ENCODE peak calls at places on chromosomes 3 and 15, in seven cellular contexts. One of them, this sample, is unnamed.

GRCh38 chr3:197949191-197949766 is 711 bp upstream of the RPL35A start:
- DNase-seq in mesothelial cell of epicardium: no peak
- DNase-seq in HFFc6: no peak
- DNase-seq in GM12865: no peak
- DNase-seq in astrocyte of the spinal cord: no peak
- DNase-seq in A549: no peak
- DNase-seq in Panc1: no peak
- DNase-seq in this sample: no peak

GRCh38 chr15:43934480-43934879 is 107.7 kb downstream of the WDR76 start:
- DNase-seq in mesothelial cell of epicardium: no peak
- DNase-seq in HFFc6: peak
- DNase-seq in GM12865: no peak
- DNase-seq in astrocyte of the spinal cord: peak
- DNase-seq in A549: no peak
- DNase-seq in Panc1: no peak
- DNase-seq in this sample: no peak

GRCh38 chr3:121747976-121748375 is 1.6 kb downstream of the GOLGB1 start:
- DNase-seq in mesothelial cell of epicardium: no peak
- DNase-seq in HFFc6: no peak
- DNase-seq in GM12865: no peak
- DNase-seq in astrocyte of the spinal cord: no peak
- DNase-seq in A549: no peak
- DNase-seq in Panc1: no peak
- DNase-seq in this sample: no peak

GRCh38 chr15:78075490-78076230 is 1.9 kb downstream of the TBC1D2B start:
- DNase-seq in mesothelial cell of epicardium: no peak
- DNase-seq in HFFc6: peak
- DNase-seq in GM12865: no peak
- DNase-seq in astrocyte of the spinal cord: peak
- DNase-seq in A549: peak
- DNase-seq in Panc1: no peak
- DNase-seq in this sample: peak

GRCh38 chr3:133191818-133192217 is 153.6 kb downstream of the TMEM108 start:
- DNase-seq in mesothelial cell of epicardium: no peak
- DNase-seq in HFFc6: no peak
- DNase-seq in GM12865: no peak
- DNase-seq in astrocyte of the spinal cord: no peak
- DNase-seq in A549: no peak
- DNase-seq in Panc1: no peak
- DNase-seq in this sample: no peak

GRCh38 chr3:129425619-129426018 is 2.8 kb downstream of the EFCAB12 start:
- DNase-seq in mesothelial cell of epicardium: no peak
- DNase-seq in HFFc6: no peak
- DNase-seq in GM12865: no peak
- DNase-seq in astrocyte of the spinal cord: no peak
- DNase-seq in A549: no peak
- DNase-seq in Panc1: no peak
- DNase-seq in this sample: no peak

GRCh38 chr15:88918738-88919137 is 5.6 kb upstream of the MFGE8 start:
- DNase-seq in mesothelial cell of epicardium: no peak
- DNase-seq in HFFc6: peak
- DNase-seq in GM12865: peak
- DNase-seq in astrocyte of the spinal cord: peak
- DNase-seq in A549: peak
- DNase-seq in Panc1: peak
- DNase-seq in this sample: no peak

GRCh38 chr3:182284793-182285192 is 508.5 kb upstream of the ATP11B start:
- DNase-seq in mesothelial cell of epicardium: no peak
- DNase-seq in HFFc6: no peak
- DNase-seq in GM12865: no peak
- DNase-seq in astrocyte of the spinal cord: no peak
- DNase-seq in A549: no peak
- DNase-seq in Panc1: no peak
- DNase-seq in this sample: no peak

GRCh38 chr3:126934149-126934548 is 48.8 kb upstream of the PLXNA1 start:
- DNase-seq in mesothelial cell of epicardium: no peak
- DNase-seq in HFFc6: peak
- DNase-seq in GM12865: no peak
- DNase-seq in astrocyte of the spinal cord: no peak
- DNase-seq in A549: no peak
- DNase-seq in Panc1: no peak
- DNase-seq in this sample: peak

GRCh38 chr3:22585504-22585903 is 617.6 kb upstream of the UBE2E2 start:
- DNase-seq in mesothelial cell of epicardium: no peak
- DNase-seq in HFFc6: no peak
- DNase-seq in GM12865: no peak
- DNase-seq in astrocyte of the spinal cord: peak
- DNase-seq in A549: no peak
- DNase-seq in Panc1: no peak
- DNase-seq in this sample: no peak

GRCh38 chr3:182349951-182350350 is 443.4 kb upstream of the ATP11B start:
- DNase-seq in mesothelial cell of epicardium: no peak
- DNase-seq in HFFc6: no peak
- DNase-seq in GM12865: no peak
- DNase-seq in astrocyte of the spinal cord: no peak
- DNase-seq in A549: no peak
- DNase-seq in Panc1: no peak
- DNase-seq in this sample: no peak

GRCh38 chr3:189167027-189167766 is 4.6 kb upstream of the TPRG1 start:
- DNase-seq in mesothelial cell of epicardium: no peak
- DNase-seq in HFFc6: no peak
- DNase-seq in GM12865: no peak
- DNase-seq in astrocyte of the spinal cord: no peak
- DNase-seq in A549: peak
- DNase-seq in Panc1: no peak
- DNase-seq in this sample: no peak

GRCh38 chr15:81029416-81030367 is 29.0 kb downstream of the TLNRD1 start:
- DNase-seq in mesothelial cell of epicardium: no peak
- DNase-seq in HFFc6: no peak
- DNase-seq in GM12865: no peak
- DNase-seq in astrocyte of the spinal cord: peak
- DNase-seq in A549: peak
- DNase-seq in Panc1: no peak
- DNase-seq in this sample: no peak

GRCh38 chr3:12158387-12159226 is at the start of gene TIMP4:
- DNase-seq in mesothelial cell of epicardium: no peak
- DNase-seq in HFFc6: no peak
- DNase-seq in GM12865: no peak
- DNase-seq in astrocyte of the spinal cord: peak
- DNase-seq in A549: peak
- DNase-seq in Panc1: no peak
- DNase-seq in this sample: peak

GRCh38 chr3:129687586-129688125 is 81.2 kb upstream of the PLXND1 start:
- DNase-seq in mesothelial cell of epicardium: no peak
- DNase-seq in HFFc6: no peak
- DNase-seq in GM12865: no peak
- DNase-seq in astrocyte of the spinal cord: no peak
- DNase-seq in A549: no peak
- DNase-seq in Panc1: no peak
- DNase-seq in this sample: no peak

GRCh38 chr15:63478243-63478642 is 26.1 kb upstream of the USP3 start:
- DNase-seq in mesothelial cell of epicardium: no peak
- DNase-seq in HFFc6: no peak
- DNase-seq in GM12865: no peak
- DNase-seq in astrocyte of the spinal cord: no peak
- DNase-seq in A549: no peak
- DNase-seq in Panc1: no peak
- DNase-seq in this sample: no peak

GRCh38 chr3:44132061-44132460 is 109.6 kb upstream of the TOPAZ1 start:
- DNase-seq in mesothelial cell of epicardium: no peak
- DNase-seq in HFFc6: no peak
- DNase-seq in GM12865: no peak
- DNase-seq in astrocyte of the spinal cord: no peak
- DNase-seq in A549: no peak
- DNase-seq in Panc1: no peak
- DNase-seq in this sample: no peak

GRCh38 chr3:111096487-111097209 is 25.0 kb downstream of the NECTIN3 start:
- DNase-seq in mesothelial cell of epicardium: no peak
- DNase-seq in HFFc6: no peak
- DNase-seq in GM12865: no peak
- DNase-seq in astrocyte of the spinal cord: no peak
- DNase-seq in A549: no peak
- DNase-seq in Panc1: no peak
- DNase-seq in this sample: no peak

GRCh38 chr3:8255771-8256170 is 245.9 kb upstream of the LMCD1 start:
- DNase-seq in mesothelial cell of epicardium: no peak
- DNase-seq in HFFc6: no peak
- DNase-seq in GM12865: no peak
- DNase-seq in astrocyte of the spinal cord: no peak
- DNase-seq in A549: no peak
- DNase-seq in Panc1: no peak
- DNase-seq in this sample: no peak

GRCh38 chr15:49815506-49815905 is 194.7 kb downstream of the DTWD1 start:
- DNase-seq in mesothelial cell of epicardium: no peak
- DNase-seq in HFFc6: no peak
- DNase-seq in GM12865: no peak
- DNase-seq in astrocyte of the spinal cord: no peak
- DNase-seq in A549: no peak
- DNase-seq in Panc1: no peak
- DNase-seq in this sample: no peak

GRCh38 chr3:118607915-118608820 is 426.5 kb downstream of the IGSF11 start:
- DNase-seq in mesothelial cell of epicardium: no peak
- DNase-seq in HFFc6: no peak
- DNase-seq in GM12865: peak
- DNase-seq in astrocyte of the spinal cord: no peak
- DNase-seq in A549: no peak
- DNase-seq in Panc1: no peak
- DNase-seq in this sample: no peak

GRCh38 chr3:38450853-38451252 is 2.8 kb upstream of the ACVR2B start:
- DNase-seq in mesothelial cell of epicardium: no peak
- DNase-seq in HFFc6: no peak
- DNase-seq in GM12865: no peak
- DNase-seq in astrocyte of the spinal cord: no peak
- DNase-seq in A549: no peak
- DNase-seq in Panc1: no peak
- DNase-seq in this sample: no peak

GRCh38 chr3:17945018-17945798 is 202.8 kb upstream of the TBC1D5 start:
- DNase-seq in mesothelial cell of epicardium: no peak
- DNase-seq in HFFc6: no peak
- DNase-seq in GM12865: no peak
- DNase-seq in astrocyte of the spinal cord: no peak
- DNase-seq in A549: no peak
- DNase-seq in Panc1: no peak
- DNase-seq in this sample: no peak

GRCh38 chr3:69791919-69792399 is 52.7 kb downstream of the MITF start:
- DNase-seq in mesothelial cell of epicardium: no peak
- DNase-seq in HFFc6: peak
- DNase-seq in GM12865: no peak
- DNase-seq in astrocyte of the spinal cord: peak
- DNase-seq in A549: peak
- DNase-seq in Panc1: no peak
- DNase-seq in this sample: no peak

GRCh38 chr3:159786489-159787181 is 202.0 kb upstream of the IL12A start:
- DNase-seq in mesothelial cell of epicardium: no peak
- DNase-seq in HFFc6: no peak
- DNase-seq in GM12865: peak
- DNase-seq in astrocyte of the spinal cord: no peak
- DNase-seq in A549: peak
- DNase-seq in Panc1: no peak
- DNase-seq in this sample: no peak

GRCh38 chr3:31167666-31168065 is 273.2 kb upstream of the GADL1 start:
- DNase-seq in mesothelial cell of epicardium: no peak
- DNase-seq in HFFc6: peak
- DNase-seq in GM12865: no peak
- DNase-seq in astrocyte of the spinal cord: peak
- DNase-seq in A549: no peak
- DNase-seq in Panc1: no peak
- DNase-seq in this sample: no peak

GRCh38 chr3:48598323-48599076 is 3.4 kb upstream of the COL7A1 start:
- DNase-seq in mesothelial cell of epicardium: no peak
- DNase-seq in HFFc6: peak
- DNase-seq in GM12865: no peak
- DNase-seq in astrocyte of the spinal cord: peak
- DNase-seq in A549: peak
- DNase-seq in Panc1: no peak
- DNase-seq in this sample: no peak

GRCh38 chr3:32817195-32817560 is 619 bp upstream of the TRIM71 start:
- DNase-seq in mesothelial cell of epicardium: peak
- DNase-seq in HFFc6: no peak
- DNase-seq in GM12865: no peak
- DNase-seq in astrocyte of the spinal cord: no peak
- DNase-seq in A549: no peak
- DNase-seq in Panc1: no peak
- DNase-seq in this sample: peak

GRCh38 chr3:164620423-164620822 is 457.9 kb downstream of the SI start:
- DNase-seq in mesothelial cell of epicardium: no peak
- DNase-seq in HFFc6: no peak
- DNase-seq in GM12865: no peak
- DNase-seq in astrocyte of the spinal cord: no peak
- DNase-seq in A549: no peak
- DNase-seq in Panc1: no peak
- DNase-seq in this sample: no peak

GRCh38 chr3:164620956-164621355 is 457.3 kb downstream of the SI start:
- DNase-seq in mesothelial cell of epicardium: no peak
- DNase-seq in HFFc6: no peak
- DNase-seq in GM12865: peak
- DNase-seq in astrocyte of the spinal cord: no peak
- DNase-seq in A549: no peak
- DNase-seq in Panc1: no peak
- DNase-seq in this sample: no peak
- TF ChIP-seq CTCF in mesothelial cell of epicardium: no peak
- TF ChIP-seq CTCF in HFFc6: no peak
- TF ChIP-seq CTCF in GM12865: no peak
- TF ChIP-seq CTCF in astrocyte of the spinal cord: no peak
- TF ChIP-seq CTCF in A549: no peak
- TF ChIP-seq CTCF in Panc1: no peak
- TF ChIP-seq CTCF in this sample: no peak

GRCh38 chr3:9792405-9793160 is at the start of the genes ARPC4 and TADA3:
- DNase-seq in mesothelial cell of epicardium: peak
- DNase-seq in HFFc6: peak
- DNase-seq in GM12865: peak
- DNase-seq in astrocyte of the spinal cord: peak
- DNase-seq in A549: peak
- DNase-seq in Panc1: peak
- DNase-seq in this sample: peak
- TF ChIP-seq CTCF in mesothelial cell of epicardium: no peak
- TF ChIP-seq CTCF in HFFc6: no peak
- TF ChIP-seq CTCF in GM12865: no peak
- TF ChIP-seq CTCF in astrocyte of the spinal cord: no peak
- TF ChIP-seq CTCF in A549: no peak
- TF ChIP-seq CTCF in Panc1: no peak
- TF ChIP-seq CTCF in this sample: no peak

DNA sequence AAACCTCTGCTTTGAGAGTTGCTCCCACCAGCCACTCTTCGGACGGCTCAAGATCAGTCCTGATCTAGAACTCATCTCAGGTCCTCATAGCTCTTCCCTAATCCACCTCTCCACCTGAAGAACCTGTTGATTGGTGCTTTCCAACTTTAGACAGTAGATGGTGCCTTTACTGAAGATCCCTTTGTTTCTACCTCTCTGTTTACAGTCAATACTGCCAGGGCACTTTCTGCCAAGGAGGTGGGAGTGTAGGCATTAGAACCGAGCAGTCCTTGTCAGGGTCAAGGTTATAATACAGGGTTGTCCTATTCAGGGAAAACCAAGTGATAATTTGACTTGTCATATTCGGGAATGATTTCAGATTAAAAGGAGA is 1.2 kb downstream of the CGNL1 start:
- DNase-seq in mesothelial cell of epicardium: no peak
- DNase-seq in HFFc6: no peak
- DNase-seq in GM12865: no peak
- DNase-seq in astrocyte of the spinal cord: no peak
- DNase-seq in A549: peak
- DNase-seq in Panc1: no peak
- DNase-seq in this sample: no peak
- TF ChIP-seq CTCF in mesothelial cell of epicardium: no peak
- TF ChIP-seq CTCF in HFFc6: no peak
- TF ChIP-seq CTCF in GM12865: no peak
- TF ChIP-seq CTCF in astrocyte of the spinal cord: no peak
- TF ChIP-seq CTCF in A549: peak
- TF ChIP-seq CTCF in Panc1: no peak
- TF ChIP-seq CTCF in this sample: no peak

GRCh38 chr15:29401644-29402043 is 132.0 kb upstream of the NSMCE3 start:
- DNase-seq in mesothelial cell of epicardium: no peak
- DNase-seq in HFFc6: no peak
- DNase-seq in GM12865: no peak
- DNase-seq in astrocyte of the spinal cord: no peak
- DNase-seq in A549: no peak
- DNase-seq in Panc1: no peak
- DNase-seq in this sample: no peak
- TF ChIP-seq CTCF in mesothelial cell of epicardium: no peak
- TF ChIP-seq CTCF in HFFc6: no peak
- TF ChIP-seq CTCF in GM12865: no peak
- TF ChIP-seq CTCF in astrocyte of the spinal cord: no peak
- TF ChIP-seq CTCF in A549: no peak
- TF ChIP-seq CTCF in Panc1: no peak
- TF ChIP-seq CTCF in this sample: no peak